ENCODE peak calls at places on chromosomes 3 and 15, in six cellular contexts. E is HepG2, Q is SK-N-SH, Y is H1, L is GM12878, W is K562. O is an unnamed sample.

GRCh38 chr3:79473993-79474392 is 293.8 kb downstream of the ROBO1 start:
- DNase-seq in E (no peak), Q (no peak), Y (no peak), L (no peak), W (no peak), O (no peak)

GRCh38 chr15:58077427-58077826 is 11.9 kb upstream of the ALDH1A2 start:
- DNase-seq in E (peak), Q (no peak), Y (no peak), L (no peak), W (no peak), O (no peak)

GRCh38 chr15:34584321-34584668 is 844 bp upstream of the GOLGA8B start:
- DNase-seq in E (no peak), Q (no peak), Y (no peak), L (no peak), W (no peak), O (no peak)

GRCh38 chr3:129061077-129061887 is 703 bp downstream of the GP9 start:
- DNase-seq in E (no peak), Q (no peak), Y (no peak), L (no peak), W (no peak), O (no peak)

GRCh38 chr3:140206196-140207040 is 271.4 kb downstream of the CLSTN2 start:
- DNase-seq in E (no peak), Q (peak), Y (no peak), L (no peak), W (peak), O (no peak)

GRCh38 chr3:87856126-87856525 is 202.7 kb downstream of the CGGBP1 start:
- DNase-seq in E (no peak), Q (no peak), Y (no peak), L (no peak), W (no peak), O (no peak)

GRCh38 chr3:174132421-174133042 is 726.6 kb upstream of the NAALADL2 start:
- DNase-seq in E (peak), Q (no peak), Y (no peak), L (no peak), W (no peak), O (no peak)

GRCh38 chr15:78208887-78209645 is 25.3 kb downstream of the ACSBG1 start:
- DNase-seq in E (no peak), Q (no peak), Y (no peak), L (no peak), W (no peak), O (no peak)

GRCh38 chr3:106913111-106913698 is 464.0 kb upstream of the CCDC54 start:
- DNase-seq in E (no peak), Q (no peak), Y (peak), L (no peak), W (no peak), O (no peak)

DNA sequence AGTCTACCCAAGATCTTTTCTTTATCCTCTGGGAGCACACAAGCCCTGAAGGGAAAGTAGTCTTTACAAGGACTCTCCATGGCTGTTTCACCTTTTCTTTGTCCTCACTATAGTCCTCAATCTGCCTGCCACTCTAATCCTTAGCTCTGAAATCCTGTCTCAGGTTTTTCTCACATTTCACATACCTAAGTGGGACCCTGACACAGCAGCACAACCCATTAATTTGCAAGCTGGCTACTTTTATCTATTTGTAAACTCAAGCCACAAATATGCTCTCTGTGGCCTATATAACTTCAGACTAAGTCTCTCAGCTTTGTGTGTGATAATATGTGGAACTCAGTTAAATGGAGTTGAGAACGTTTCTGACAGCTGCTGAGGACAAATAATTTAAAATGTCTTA is 19.8 kb downstream of the SIN3A start:
- DNase-seq in E (no peak), Q (no peak), Y (no peak), L (no peak), W (no peak), O (no peak)
- TF ChIP-seq GABPA in E (no peak), Q (no peak), Y (no peak), L (no peak), W (no peak), O (no peak)

GRCh38 chr15:68823561-68823960 is 2.9 kb upstream of the ANP32A start:
- DNase-seq in E (no peak), Q (no peak), Y (no peak), L (no peak), W (no peak), O (no peak)

GRCh38 chr15:68830141-68830540 is 9.4 kb upstream of the ANP32A start:
- DNase-seq in E (no peak), Q (no peak), Y (no peak), L (no peak), W (no peak), O (peak)

GRCh38 chr15:68833734-68834334 is 13.1 kb upstream of the ANP32A start:
- DNase-seq in E (no peak), Q (peak), Y (no peak), L (no peak), W (no peak), O (no peak)

GRCh38 chr15:68834356-68834755 is 13.7 kb upstream of the ANP32A start:
- DNase-seq in E (no peak), Q (no peak), Y (no peak), L (no peak), W (no peak), O (peak)

DNA sequence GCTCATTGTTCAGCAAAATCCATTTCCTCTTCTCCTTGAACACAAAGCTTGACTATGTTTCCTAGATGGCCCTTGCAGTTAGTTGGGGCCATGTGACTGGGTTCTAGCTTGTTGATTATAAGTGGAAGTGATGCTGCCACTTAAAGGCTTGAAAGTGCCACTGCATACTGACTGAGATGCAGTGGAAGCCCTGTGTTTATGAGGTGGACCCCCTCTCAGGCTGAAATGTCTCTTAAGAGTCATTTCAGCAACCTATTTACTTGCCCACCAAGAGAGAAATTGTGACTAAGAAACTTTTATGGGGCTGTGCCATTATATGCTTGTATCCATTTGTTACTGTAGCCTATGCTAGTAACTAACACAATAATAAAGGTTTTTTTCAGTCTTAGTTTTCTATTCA is 8.4 kb upstream of the ANP32A start:
- DNase-seq in E (peak), Q (no peak), Y (no peak), L (no peak), W (no peak), O (no peak)
- TF ChIP-seq GABPA in E (no peak), Q (no peak), Y (no peak), L (no peak), W (no peak), O (no peak)

DNA sequence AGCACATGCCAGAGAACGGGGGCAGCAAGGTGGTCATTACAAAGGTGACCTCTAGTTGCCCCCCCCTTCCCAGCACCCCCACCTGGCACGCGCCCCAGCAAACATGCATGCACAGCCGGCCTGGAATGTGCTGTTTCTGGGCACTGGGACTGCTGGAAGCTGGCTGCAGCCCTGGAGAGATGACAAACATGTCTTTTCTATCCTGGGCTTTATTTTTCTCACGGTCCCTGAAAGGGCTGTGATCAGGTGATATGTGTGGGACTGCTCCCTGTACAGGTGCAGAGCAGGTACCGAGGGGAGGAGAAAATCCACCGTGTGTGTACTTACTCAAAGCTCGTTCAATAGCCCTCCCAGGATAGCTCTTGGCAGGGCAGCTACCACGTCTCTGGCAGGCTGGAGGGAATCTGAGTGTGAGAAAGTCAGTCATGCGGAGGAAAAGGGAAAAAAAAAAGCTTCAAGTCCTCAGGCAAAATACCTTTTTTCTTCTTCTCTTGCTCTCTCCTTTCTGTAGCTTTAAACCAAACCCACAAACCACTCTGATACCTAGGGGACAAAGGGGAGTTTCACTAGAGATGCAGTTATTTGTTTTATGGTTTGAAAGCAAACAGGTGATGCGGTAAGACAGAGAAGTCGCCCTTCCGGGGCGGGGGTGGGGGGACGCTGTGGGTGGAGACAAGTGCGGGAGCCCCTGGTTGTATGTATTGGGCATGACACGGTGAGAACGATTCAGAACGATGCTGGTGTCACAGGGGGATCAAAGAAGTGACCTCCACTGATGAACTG is 5.0 kb upstream of the HES1 start:
- DNase-seq in E (peak), Q (no peak), Y (no peak), L (peak), W (no peak), O (no peak)
- TF ChIP-seq GABPA in E (peak), Q (no peak), Y (no peak), L (no peak), W (no peak), O (no peak)

GRCh38 chr3:47419083-47420043 is 38.5 kb downstream of the PTPN23 start:
- DNase-seq in E (no peak), Q (peak), Y (no peak), L (no peak), W (no peak), O (no peak)
- TF ChIP-seq GABPA in E (no peak), Q (no peak), Y (no peak), L (no peak), W (no peak), O (no peak)

GRCh38 chr3:9032236-9032777 is 69.0 kb upstream of the RAD18 start:
- DNase-seq in E (no peak), Q (no peak), Y (no peak), L (no peak), W (no peak), O (no peak)

GRCh38 chr3:9035473-9035872 is 72.2 kb upstream of the RAD18 start:
- DNase-seq in E (no peak), Q (no peak), Y (no peak), L (no peak), W (no peak), O (no peak)

GRCh38 chr3:9037113-9037715 is 73.9 kb upstream of the RAD18 start:
- DNase-seq in E (no peak), Q (peak), Y (no peak), L (no peak), W (no peak), O (peak)

GRCh38 chr3:9033867-9034266 is 70.6 kb upstream of the RAD18 start:
- DNase-seq in E (no peak), Q (no peak), Y (no peak), L (no peak), W (no peak), O (no peak)

DNA sequence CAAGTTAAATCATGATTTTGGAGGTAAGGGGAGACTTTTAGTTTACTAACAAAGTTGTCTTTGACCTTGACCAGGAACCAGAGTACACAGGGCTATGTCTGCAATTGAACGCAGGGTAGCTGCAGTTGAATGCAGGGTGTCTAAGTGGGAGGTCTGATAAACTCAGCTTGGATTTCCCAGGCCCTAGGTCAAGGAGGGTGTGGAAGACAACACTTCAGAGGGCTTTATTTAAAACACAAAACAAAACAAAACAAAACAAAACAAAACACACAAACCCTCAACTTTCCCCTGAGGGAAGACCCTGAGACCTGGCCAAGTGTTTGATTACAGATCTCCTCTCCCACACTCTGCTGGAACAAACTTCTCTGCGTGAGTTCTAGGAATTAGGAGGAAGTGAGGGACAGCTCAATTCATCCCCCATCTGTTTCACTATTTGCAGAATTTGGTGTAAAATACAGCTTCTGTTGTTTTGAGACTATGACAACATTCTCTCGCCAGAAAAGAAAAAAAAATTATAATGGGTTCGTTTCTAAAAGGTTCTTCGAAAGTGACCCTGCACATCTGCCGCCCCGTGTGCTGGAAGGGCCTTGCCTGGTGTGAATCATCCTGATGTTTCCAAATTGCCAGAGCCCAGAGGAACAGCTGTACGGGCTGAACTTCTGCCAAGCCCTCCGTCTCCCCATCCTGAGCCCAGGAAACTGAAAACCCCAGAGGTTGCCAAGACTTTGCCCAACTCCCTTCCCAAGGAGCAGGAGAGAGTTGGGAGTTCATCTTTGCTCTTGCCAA is 73.2 kb upstream of the RAD18 start:
- DNase-seq in E (no peak), Q (peak), Y (no peak), L (no peak), W (no peak), O (no peak)
- TF ChIP-seq GABPA in E (no peak), Q (no peak), Y (no peak), L (no peak), W (no peak), O (no peak)

GRCh38 chr15:70323111-70323851 is 225.6 kb upstream of the TLE3 start:
- DNase-seq in E (no peak), Q (peak), Y (no peak), L (no peak), W (no peak), O (no peak)

GRCh38 chr15:70329179-70329578 is 231.5 kb upstream of the TLE3 start:
- DNase-seq in E (no peak), Q (no peak), Y (no peak), L (no peak), W (no peak), O (no peak)

GRCh38 chr15:70324001-70324974 is 226.6 kb upstream of the TLE3 start:
- DNase-seq in E (no peak), Q (peak), Y (no peak), L (no peak), W (no peak), O (no peak)

GRCh38 chr15:70327328-70328136 is 229.8 kb upstream of the TLE3 start:
- DNase-seq in E (no peak), Q (no peak), Y (no peak), L (no peak), W (no peak), O (no peak)

DNA sequence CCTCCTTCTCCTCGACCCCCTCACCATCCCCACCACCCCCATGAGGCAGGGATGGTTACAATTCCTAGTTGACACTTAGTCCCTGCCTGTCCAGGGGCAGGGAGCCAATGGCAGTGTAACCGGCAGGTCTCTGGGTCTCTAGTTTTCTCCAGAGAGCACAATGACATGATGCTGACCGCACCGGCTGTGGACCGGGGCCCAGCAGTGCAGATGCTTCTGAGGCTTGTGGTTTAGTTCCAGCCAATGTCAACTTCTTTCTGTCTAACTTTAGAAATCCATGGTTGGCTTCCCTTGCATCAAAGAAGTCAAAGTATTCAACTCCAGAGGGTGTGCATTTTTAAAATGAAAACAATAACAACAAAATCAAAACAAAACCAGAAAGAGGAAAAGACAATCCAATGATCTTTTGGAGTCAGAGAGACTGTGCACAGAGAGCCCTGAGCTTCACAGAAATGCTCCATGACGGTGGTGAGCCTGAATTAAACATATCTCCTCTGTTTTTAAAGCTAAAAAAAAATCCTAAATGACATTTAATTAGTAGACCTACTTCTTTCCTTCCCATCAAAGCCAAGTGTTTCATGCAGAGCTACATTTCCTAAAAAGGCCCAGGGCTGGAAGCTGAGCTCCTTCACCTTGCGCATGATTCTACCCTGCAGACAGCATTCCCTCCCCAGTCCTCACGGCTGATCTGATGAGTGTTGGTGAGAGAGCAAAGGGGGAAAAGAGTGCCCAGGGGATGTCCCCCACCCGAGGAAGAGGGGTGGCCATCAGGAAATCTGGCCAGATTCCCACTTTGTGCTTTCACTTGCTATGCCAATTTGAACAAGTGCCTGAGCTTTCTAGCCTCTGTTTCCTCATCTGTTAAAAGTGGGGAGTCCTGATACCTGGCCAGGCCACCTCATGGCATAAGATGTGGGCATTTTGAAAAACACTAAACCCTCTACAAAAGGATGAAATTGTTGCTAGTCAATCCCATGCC is 230.7 kb upstream of the TLE3 start:
- DNase-seq in E (no peak), Q (no peak), Y (no peak), L (no peak), W (no peak), O (no peak)
- TF ChIP-seq GABPA in E (no peak), Q (no peak), Y (no peak), L (no peak), W (no peak), O (no peak)

GRCh38 chr3:25001041-25001591 is 426.9 kb upstream of the RARB start:
- DNase-seq in E (no peak), Q (no peak), Y (no peak), L (no peak), W (no peak), O (no peak)
- TF ChIP-seq GABPA in E (no peak), Q (no peak), Y (no peak), L (no peak), W (no peak), O (no peak)

GRCh38 chr3:177465243-177465642 is 268.0 kb upstream of the TBL1XR1 start:
- DNase-seq in E (no peak), Q (no peak), Y (no peak), L (no peak), W (no peak), O (no peak)

GRCh38 chr3:177464392-177465225 is 267.3 kb upstream of the TBL1XR1 start:
- DNase-seq in E (no peak), Q (no peak), Y (no peak), L (no peak), W (no peak), O (no peak)

GRCh38 chr3:177463863-177464262 is 266.6 kb upstream of the TBL1XR1 start:
- DNase-seq in E (no peak), Q (no peak), Y (no peak), L (no peak), W (no peak), O (no peak)

GRCh38 chr3:177460100-177460499 is 262.8 kb upstream of the TBL1XR1 start:
- DNase-seq in E (no peak), Q (no peak), Y (no peak), L (no peak), W (no peak), O (no peak)

GRCh38 chr3:177459397-177459796 is 262.1 kb upstream of the TBL1XR1 start:
- DNase-seq in E (no peak), Q (no peak), Y (no peak), L (no peak), W (no peak), O (no peak)
- TF ChIP-seq GABPA in E (no peak), Q (no peak), Y (no peak), L (no peak), W (no peak), O (no peak)

GRCh38 chr15:43210807-43211206 is 10.0 kb downstream of the EPB42 start:
- DNase-seq in E (no peak), Q (no peak), Y (no peak), L (no peak), W (no peak), O (no peak)

GRCh38 chr15:43210172-43210745 is 10.6 kb downstream of the EPB42 start:
- DNase-seq in E (no peak), Q (no peak), Y (no peak), L (no peak), W (no peak), O (no peak)

GRCh38 chr15:43212951-43213350 is 7.9 kb downstream of the EPB42 start:
- DNase-seq in E (no peak), Q (no peak), Y (no peak), L (no peak), W (no peak), O (no peak)

GRCh38 chr15:43212299-43212698 is 8.5 kb downstream of the EPB42 start:
- DNase-seq in E (no peak), Q (peak), Y (no peak), L (no peak), W (no peak), O (no peak)

GRCh38 chr15:43211336-43211735 is 9.5 kb downstream of the EPB42 start:
- DNase-seq in E (no peak), Q (no peak), Y (no peak), L (no peak), W (no peak), O (no peak)
- TF ChIP-seq GABPA in E (no peak), Q (no peak), Y (no peak), L (no peak), W (no peak), O (no peak)

O was measured in HL-60.